ENCODE peak calls at places on chromosomes 13 and 19, in six cellular contexts. D is AG04449, P is foreskin fibroblast, N is cardiac fibroblast, I is testis, K is breast epithelium. W is an unnamed sample.

GRCh38 chr13:101626925-101627555 is 174.6 kb downstream of the ITGBL1 start:
- DNase-seq in I (no peak), K (no peak), P (no peak), N (no peak), D (no peak), W (peak; percentile 41)

GRCh38 chr13:90454002-90454636 is 893.4 kb upstream of the MIR17HG start:
- DNase-seq in P (no peak), I (no peak), K (no peak), D (no peak), N (no peak), W (no peak)

GRCh38 chr19:8453616-8454015 is 8.8 kb downstream of the HNRNPM start:
- DNase-seq in D (no peak), P (no peak), K (no peak), N (no peak), I (no peak), W (no peak)

GRCh38 chr13:111882351-111882750 is 184.6 kb upstream of the SOX1 start:
- DNase-seq in D (no peak), K (no peak), P (no peak), N (no peak), I (no peak), W (no peak)

GRCh38 chr19:14603990-14604387 is 21.1 kb downstream of the CLEC17A start:
- DNase-seq in P (no peak), N (no peak), K (no peak), D (no peak), I (no peak), W (no peak)

GRCh38 chr13:31038834-31039552 is 106.5 kb downstream of the TEX26 start:
- DNase-seq in I (no peak), D (no peak), N (peak; percentile 21), P (no peak), K (no peak), W (peak; percentile 88)

GRCh38 chr13:83752141-83752540 is 130.1 kb downstream of the SLITRK1 start:
- DNase-seq in P (peak; percentile 20), D (peak; percentile 7), K (no peak), N (peak; percentile 41), I (no peak), W (peak; percentile 39)

GRCh38 chr19:33302175-33302973 is at the start of gene CEBPA:
- DNase-seq in D (no peak), K (peak; percentile 76), I (peak; percentile 81), P (peak; percentile 81), N (peak; percentile 87), W (peak; percentile 45)

GRCh38 chr13:54733639-54734038 is 1705.0 kb downstream of the OLFM4 start:
- DNase-seq in P (no peak), I (no peak), N (no peak), D (no peak), K (no peak), W (no peak)

GRCh38 chr19:48826606-48827020 is 9.7 kb downstream of the HSD17B14 start:
- DNase-seq in I (no peak), K (no peak), N (no peak), D (no peak), P (no peak), W (no peak)

GRCh38 chr19:41479757-41480191 is 36.8 kb downstream of the ERICH4 start:
- DNase-seq in I (peak; percentile 62), D (no peak), P (no peak), K (no peak), N (peak; percentile 67), W (no peak)

GRCh38 chr19:54063350-54064078 is at the start of gene VSTM1:
- DNase-seq in I (no peak), N (no peak), P (no peak), D (no peak), K (no peak), W (no peak)

GRCh38 chr19:51000981-51001380 is 423 bp downstream of the KLK8 start:
- DNase-seq in I (no peak), D (no peak), K (no peak), N (no peak), P (no peak), W (no peak)

GRCh38 chr19:58021541-58022282 is 12.1 kb upstream of the ZSCAN1 start:
- DNase-seq in D (no peak), K (peak; percentile 38), I (peak; percentile 80), P (peak; percentile 34), N (peak; percentile 48), W (peak; percentile 17)

GRCh38 chr13:109783815-109784589 is 2.4 kb downstream of the IRS2 start:
- DNase-seq in P (no peak), D (no peak), N (peak; percentile 28), K (no peak), I (no peak), W (peak; percentile 29)

GRCh38 chr19:1073956-1074511 is 7.1 kb downstream of the ARHGAP45 start:
- DNase-seq in P (no peak), K (no peak), D (no peak), N (no peak), I (no peak), W (no peak)

GRCh38 chr19:1008268-1009042 is 8.2 kb downstream of the GRIN3B start:
- DNase-seq in K (no peak), I (no peak), D (no peak), P (no peak), N (no peak), W (no peak)

GRCh38 chr13:106710267-106710666 is 142.3 kb upstream of the ARGLU1 start:
- DNase-seq in P (no peak), K (no peak), N (peak; percentile 6), I (no peak), D (no peak), W (peak; percentile 24)

GRCh38 chr19:51094696-51095279 is 12.1 kb upstream of the KLK14 start:
- DNase-seq in K (no peak), P (no peak), I (peak; percentile 47), D (no peak), N (peak; percentile 26), W (no peak)

GRCh38 chr19:1239796-1240737 is 1.5 kb upstream of the ATP5F1D start:
- DNase-seq in N (peak; percentile 95), I (peak; percentile 92), D (no peak), P (peak; percentile 92), K (peak; percentile 85), W (peak; percentile 87)

GRCh38 chr13:40344270-40345148 is 321.9 kb downstream of the FOXO1 start:
- DNase-seq in N (peak; percentile 91), D (no peak), K (no peak), P (no peak), I (no peak), W (no peak)

GRCh38 chr13:51311957-51312520 is 27.5 kb upstream of the SERPINE3 start:
- DNase-seq in N (no peak), D (no peak), I (no peak), K (no peak), P (no peak), W (no peak)

GRCh38 chr13:34148359-34148758 is 330.4 kb downstream of the RFC3 start:
- DNase-seq in P (no peak), K (no peak), N (no peak), I (no peak), D (no peak), W (no peak)

GRCh38 chr13:34358811-34359513 is 541.0 kb downstream of the RFC3 start:
- DNase-seq in P (peak; percentile 80), N (peak; percentile 62), I (peak; percentile 20), K (no peak), D (peak; percentile 66), W (peak; percentile 82)

GRCh38 chr13:43087960-43088580 is 64.7 kb downstream of the DNAJC15 start:
- DNase-seq in I (no peak), K (no peak), D (no peak), N (peak; percentile 63), P (no peak), W (peak; percentile 34)

GRCh38 chr13:39415403-39415802 is 187.6 kb downstream of the LHFPL6 start:
- DNase-seq in K (no peak), P (peak; percentile 49), I (peak; percentile 73), N (peak; percentile 78), D (no peak), W (peak; percentile 51)

GRCh38 chr13:41061914-41062837 is 867 bp downstream of the WBP4 start:
- DNase-seq in P (peak; percentile 9), D (no peak), K (no peak), I (no peak), N (peak; percentile 85), W (peak; percentile 81)

GRCh38 chr13:37752156-37752555 is 117.4 kb downstream of the TRPC4 start:
- DNase-seq in N (peak; percentile 3), P (no peak), D (no peak), I (no peak), K (no peak), W (no peak)
- H3K4me3 ChIP-seq in N (no peak overlapping the region), P (no peak overlapping the region), D (no peak overlapping the region), I (no peak overlapping the region), K (no peak overlapping the region), W (no peak overlapping the region)

DNA sequence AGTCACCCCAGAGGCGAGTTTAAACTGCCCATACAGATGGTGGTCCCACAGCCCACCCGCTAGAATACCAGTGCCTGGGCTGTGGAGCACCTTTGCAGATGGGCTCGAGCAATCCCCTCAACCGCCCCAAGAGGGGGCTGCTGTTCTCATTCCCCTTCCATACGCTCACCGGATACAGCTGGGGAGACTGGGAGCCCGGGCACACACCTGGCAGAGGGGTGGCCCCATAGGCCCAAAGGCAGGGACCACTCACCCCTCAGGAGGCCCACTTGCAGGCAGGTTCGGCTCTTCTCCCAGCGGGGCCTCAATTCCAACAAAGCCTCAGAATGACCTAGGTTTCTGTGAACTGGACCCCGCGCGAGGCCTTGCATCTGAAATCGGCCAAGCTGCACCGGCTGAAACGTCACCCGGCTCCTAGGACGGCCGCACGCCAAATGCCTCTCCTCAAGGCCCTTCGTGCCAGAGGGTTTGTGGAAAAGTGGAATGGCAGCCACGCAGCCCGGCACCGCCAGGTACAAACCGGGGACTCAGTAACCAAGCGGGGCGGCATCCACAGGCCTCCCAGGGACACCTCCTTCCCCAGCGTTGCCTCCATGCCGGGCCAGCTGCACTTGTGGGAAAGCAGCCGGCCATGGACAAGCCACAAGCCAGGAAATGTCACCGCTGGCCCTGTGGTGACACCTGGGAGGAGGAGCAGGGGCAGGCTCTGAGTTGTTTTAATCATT is 18.7 kb downstream of the MLLT1 start:
- DNase-seq in I (no peak), K (no peak), P (no peak), D (no peak), N (no peak), W (no peak)
- TF ChIP-seq CTCF in I (peak; percentile 34), K (no peak), P (peak; percentile 43), D (peak; percentile 61), N (peak; percentile 68), W (peak; percentile 77)

GRCh38 chr13:48220592-48221300 is 12.3 kb upstream of the ITM2B start:
- DNase-seq in N (no peak), D (no peak), I (no peak), P (no peak), K (no peak), W (no peak)
- H3K4me3 ChIP-seq in N (no peak overlapping the region), D (no peak overlapping the region), I (no peak overlapping the region), P (no peak overlapping the region), K (no peak overlapping the region), W (no peak overlapping the region)

GRCh38 chr13:49865174-49865573 is 71.0 kb downstream of the SPRYD7 start:
- DNase-seq in K (no peak), N (no peak), I (no peak), P (no peak), D (no peak), W (no peak)

GRCh38 chr13:49874430-49874829 is 61.7 kb downstream of the SPRYD7 start:
- DNase-seq in N (no peak), P (no peak), D (no peak), I (no peak), K (no peak), W (no peak)

GRCh38 chr13:49867834-49868233 is 68.3 kb downstream of the SPRYD7 start:
- DNase-seq in P (no peak), N (no peak), D (no peak), I (no peak), K (no peak), W (no peak)

GRCh38 chr13:49869514-49869913 is 66.6 kb downstream of the SPRYD7 start:
- DNase-seq in I (peak; percentile 35), N (peak; percentile 57), D (no peak), K (no peak), P (peak; percentile 16), W (peak; percentile 22)
- TF ChIP-seq CTCF in I (peak; percentile 35), N (peak; percentile 53), D (peak; percentile 36), K (no peak), P (peak; percentile 49), W (peak; percentile 53)

W was measured in astrocyte of the spinal cord.